ENCODE peak calls at places on chromosomes 16 and 17, in eight cellular contexts. P, D, Z, C, J, S, N and U are unnamed samples. For H3K4me1, the result is how much of the 10 kb centered on the place peaks cover.

GRCh38 chr16:78684040-78684611 is 584.7 kb downstream of the WWOX start:
- DNase-seq in P (peak), N (no peak), Z (no peak), C (no peak), J (no peak), S (no peak), D (peak), U (no peak)

GRCh38 chr17:48598727-48599126 is 5.1 kb upstream of the HOXB5 start:
- DNase-seq in P (no peak), Z (no peak), C (no peak), D (no peak), N (no peak), J (no peak), S (no peak), U (no peak)

GRCh38 chr16:51149251-51149661 is 1.8 kb downstream of the SALL1 start:
- DNase-seq in N (no peak), C (no peak), S (no peak), D (no peak), P (no peak), Z (peak), J (no peak), U (no peak)

GRCh38 chr17:77516902-77517301 is 376.1 kb downstream of the SEC14L1 start:
- DNase-seq in P (no peak), Z (no peak), N (no peak), S (no peak), J (no peak), D (no peak), C (no peak), U (no peak)

GRCh38 chr16:25493136-25493811 is 198.5 kb upstream of the HS3ST4 start:
- DNase-seq in C (no peak), J (no peak), S (no peak), N (no peak), P (no peak), Z (no peak), D (no peak), U (no peak)

GRCh38 chr16:57263585-57264351 is 18.7 kb downstream of the ARL2BP start:
- DNase-seq in Z (no peak), S (no peak), J (no peak), N (peak), D (no peak), C (no peak), P (no peak), U (no peak)

GRCh38 chr17:64632193-64632592 is 29.9 kb downstream of the SMURF2 start:
- DNase-seq in P (no peak), S (no peak), N (no peak), D (no peak), C (no peak), Z (no peak), J (no peak), U (no peak)

GRCh38 chr16:57235128-57236092 is 9.6 kb upstream of the ARL2BP start:
- DNase-seq in Z (no peak), J (no peak), D (no peak), S (no peak), C (peak), P (peak), N (no peak), U (no peak)

GRCh38 chr16:29688172-29688571 is 9.2 kb downstream of the QPRT start:
- DNase-seq in J (no peak), P (no peak), N (no peak), Z (peak), S (no peak), C (no peak), D (no peak), U (no peak)

GRCh38 chr16:21598676-21599157 is 660 bp upstream of the METTL9 start:
- DNase-seq in P (no peak), Z (peak), N (no peak), S (no peak), C (no peak), D (no peak), J (no peak), U (no peak)

GRCh38 chr17:10192963-10193362 is 5.4 kb downstream of the GAS7 start:
- DNase-seq in J (no peak), Z (no peak), S (no peak), P (no peak), N (no peak), D (no peak), C (no peak), U (no peak)

GRCh38 chr17:74410001-74410443 is 21.9 kb upstream of the GPRC5C start:
- DNase-seq in C (no peak), P (no peak), J (no peak), S (no peak), N (no peak), Z (no peak), D (no peak), U (no peak)

GRCh38 chr16:68070249-68070725 is 14.9 kb upstream of the NFATC3 start:
- DNase-seq in Z (no peak), C (no peak), P (no peak), D (no peak), J (no peak), S (no peak), N (no peak), U (no peak)

GRCh38 chr17:63247706-63248105 is 198.4 kb downstream of the CYB561 start:
- DNase-seq in D (no peak), J (no peak), N (peak), S (no peak), C (no peak), P (no peak), Z (no peak), U (no peak)

GRCh38 chr16:1723450-1724147 is 17.6 kb downstream of the MAPK8IP3 start:
- DNase-seq in N (peak), D (peak), P (peak), S (no peak), Z (peak), J (no peak), C (peak), U (no peak)

GRCh38 chr17:77245162-77245926 is 104.6 kb downstream of the SEC14L1 start:
- DNase-seq in S (peak), C (no peak), D (no peak), N (no peak), Z (no peak), J (no peak), P (no peak), U (no peak)

GRCh38 chr17:4708436-4708835 is 2.0 kb upstream of the ARRB2 start:
- DNase-seq in Z (peak), C (no peak), N (no peak), D (no peak), S (no peak), P (peak), J (no peak), U (no peak)

GRCh38 chr16:22346463-22346862 is 28.0 kb downstream of the CDR2 start:
- DNase-seq in D (no peak), J (no peak), Z (no peak), N (no peak), C (no peak), P (no peak), S (no peak), U (no peak)

GRCh38 chr17:47615766-47616424 is 33.8 kb upstream of the KPNB1 start:
- DNase-seq in Z (peak), D (peak), S (peak), C (peak), N (peak), J (peak), P (peak), U (no peak)

GRCh38 chr17:34081269-34081668 is 173.8 kb upstream of the CCL2 start:
- DNase-seq in S (no peak), J (no peak), N (no peak), P (no peak), C (peak), D (peak), Z (peak), U (no peak)

GRCh38 chr17:35586569-35587073 is 501 bp upstream of the AP2B1 start:
- DNase-seq in D (no peak), Z (no peak), S (no peak), J (no peak), P (no peak), C (no peak), N (no peak), U (no peak)

GRCh38 chr17:61385869-61386245 is 13.8 kb upstream of the TBX2 start:
- DNase-seq in N (no peak), C (no peak), J (no peak), P (no peak), S (no peak), D (no peak), Z (no peak), U (no peak)

GRCh38 chr16:56041556-56042140 is 149.6 kb upstream of the GNAO1 start:
- DNase-seq in D (peak), S (no peak), Z (peak), C (peak), N (peak), P (peak), J (peak), U (no peak)

GRCh38 chr17:36209575-36209974 is 1.3 kb upstream of the CCL4L2 start:
- DNase-seq in J (no peak), P (no peak), C (no peak), N (no peak), S (no peak), D (no peak), Z (no peak), U (no peak)

GRCh38 chr17:79057727-79058400 is 16.8 kb upstream of the ENGASE start:
- DNase-seq in J (no peak), C (no peak), Z (no peak), S (no peak), P (no peak), N (no peak), D (no peak), U (no peak)

GRCh38 chr16:50671644-50672260 is 9.4 kb downstream of the SNX20 start:
- DNase-seq in S (no peak), D (no peak), P (peak), N (peak), Z (peak), J (peak), C (peak), U (no peak)

GRCh38 chr16:31528726-31529397 is 1.2 kb downstream of the AHSP start:
- DNase-seq in J (no peak), S (no peak), P (no peak), N (no peak), D (no peak), C (no peak), Z (peak), U (no peak)

GRCh38 chr16:64051826-64052225 is 1070.0 kb downstream of the CDH11 start:
- DNase-seq in N (no peak), P (peak), Z (peak), J (no peak), S (no peak), C (no peak), D (no peak), U (peak)

GRCh38 chr16:49463529-49463928 is 89.9 kb downstream of the C16orf78 start:
- DNase-seq in D (no peak), Z (no peak), S (peak), N (no peak), C (no peak), J (no peak), P (no peak), U (no peak)

GRCh38 chr17:81373536-81374160 is 21.6 kb upstream of the BAHCC1 start:
- DNase-seq in J (no peak), N (no peak), D (no peak), P (no peak), C (no peak), Z (no peak), S (no peak), U (no peak)

GRCh38 chr17:81370304-81370703 is 25.0 kb upstream of the BAHCC1 start:
- DNase-seq in P (no peak), D (no peak), J (no peak), C (no peak), Z (no peak), S (no peak), N (no peak), U (no peak)

GRCh38 chr17:81368623-81369022 is 26.6 kb upstream of the BAHCC1 start:
- DNase-seq in P (no peak), N (no peak), J (no peak), S (no peak), C (no peak), D (no peak), Z (no peak), U (no peak)

GRCh38 chr17:81374890-81375289 is 20.4 kb upstream of the BAHCC1 start:
- DNase-seq in D (no peak), N (no peak), P (no peak), J (no peak), C (no peak), Z (no peak), S (no peak), U (no peak)

GRCh38 chr17:81371910-81372760 is 23.1 kb upstream of the BAHCC1 start:
- DNase-seq in D (peak), P (no peak), C (no peak), J (peak), Z (peak), S (no peak), N (peak), U (no peak)
- TF ChIP-seq REST in D (no peak), P (no peak), C (no peak), J (no peak), Z (no peak), S (no peak), N (no peak), U (no peak)

DNA sequence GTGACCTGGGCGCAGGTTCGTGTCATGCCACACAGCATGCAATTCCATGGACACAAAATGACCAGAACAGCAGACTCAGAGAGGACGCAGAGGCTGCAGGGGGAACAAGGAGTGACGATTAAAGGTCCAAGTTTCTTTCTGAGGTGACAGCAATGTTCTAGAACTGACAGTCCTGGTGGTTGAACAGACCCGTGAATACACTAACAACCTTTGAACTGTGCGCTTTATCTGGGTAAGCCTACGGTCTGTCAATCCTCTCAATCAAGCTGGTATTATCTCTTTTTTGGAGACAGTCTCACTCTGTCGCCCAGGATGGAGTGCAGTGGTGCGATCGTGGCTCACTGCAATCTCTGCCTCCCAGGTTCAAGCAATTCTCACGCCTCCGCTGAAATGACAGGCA is 134.1 kb downstream of the ZNF778 start:
- DNase-seq in P (no peak), C (no peak), D (no peak), J (no peak), N (no peak), Z (no peak), S (no peak), U (no peak)
- H3K4me1 ChIP-seq in P (half or more), C (under half), D (half or more), J (under half), N (under half), Z (under half), S (under half), U (under half)

GRCh38 chr17:66441012-66441703 is 138.7 kb downstream of the PRKCA start:
- DNase-seq in J (no peak), P (no peak), C (no peak), N (no peak), D (no peak), S (peak), Z (no peak), U (no peak)
- TF ChIP-seq REST in J (no peak), P (no peak), C (no peak), N (no peak), D (no peak), S (no peak), Z (no peak), U (no peak)

DNA sequence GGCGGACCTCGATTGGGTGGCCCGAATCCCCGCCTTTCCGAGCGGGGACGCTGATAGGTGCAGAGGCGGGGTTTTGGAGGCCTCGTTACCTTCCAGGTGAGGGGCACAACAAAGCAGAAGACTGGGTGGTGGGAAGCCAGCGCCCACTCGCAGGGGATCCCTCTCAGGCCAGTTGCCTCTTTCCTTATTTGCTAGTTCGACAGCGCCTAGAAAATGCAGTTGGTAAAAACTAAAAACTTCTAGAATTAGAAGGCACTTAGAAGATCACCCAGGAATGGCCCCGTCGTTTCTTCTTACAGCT is 747 bp downstream of the KAT7 start:
- DNase-seq in D (no peak), C (no peak), J (no peak), N (no peak), S (no peak), P (no peak), Z (no peak), U (no peak)
- H3K4me1 ChIP-seq in D (under half), C (under half), J (under half), N (under half), S (under half), P (under half), Z (under half), U (under half)